ENCODE peak calls at places on chromosomes 4 and X, in six cellular contexts. Y is ELR; C is AG09309; V is heart left ventricle; I is Ammon's horn; N is stimulated activated CD8-positive, alpha-beta memory T cell treated with anti-CD3 and anti-CD28 coated beads, Interleukin-4, amount 100 ng/mL, for 48 hours. L is an unnamed sample.

GRCh38 chr4:104044369-104044768 is 324.6 kb upstream of the TACR3 start:
- DNase-seq in Y (no peak), C (no peak), V (no peak), I (no peak), N (no peak), L (no peak)

GRCh38 chr4:110198472-110199419 is at the start of gene ELOVL6:
- DNase-seq in Y (peak), C (peak), V (peak), I (peak), N (peak), L (peak)

GRCh38 chr4:156512622-156513021 is 459.0 kb downstream of the PDGFC start:
- DNase-seq in Y (no peak), C (no peak), V (no peak), I (no peak), N (no peak), L (no peak)

GRCh38 chr4:85818700-85819099 is 343.8 kb downstream of the ARHGAP24 start:
- DNase-seq in Y (no peak), C (no peak), V (no peak), I (no peak), N (no peak), L (no peak)

GRCh38 chr4:181569553-181569952 is 673.6 kb upstream of the TENM3 start:
- DNase-seq in Y (peak), C (peak), V (no peak), I (peak), N (no peak), L (peak)

GRCh38 chr4:57425610-57426009 is 315.4 kb upstream of the IGFBP7 start:
- DNase-seq in Y (peak), C (no peak), V (no peak), I (no peak), N (no peak), L (no peak)

GRCh38 chrX:49249616-49250015 is 14.3 kb downstream of the CCDC22 start:
- DNase-seq in Y (no peak), C (no peak), V (no peak), I (no peak), N (no peak), L (no peak)

GRCh38 chrX:54413753-54414152 is 26.5 kb upstream of the TSR2 start:
- DNase-seq in Y (no peak), C (no peak), V (no peak), I (no peak), N (no peak), L (no peak)

GRCh38 chrX:46666831-46667230 is 92.1 kb downstream of the SLC9A7 start:
- DNase-seq in Y (peak), C (no peak), V (no peak), I (no peak), N (no peak), L (no peak)

GRCh38 chr4:38857354-38858096 is 908 bp upstream of the TLR6 start:
- DNase-seq in Y (peak), C (peak), V (peak), I (peak), N (peak), L (peak)

GRCh38 chrX:54479471-54480122 is 16.4 kb downstream of the FGD1 start:
- DNase-seq in Y (no peak), C (no peak), V (no peak), I (no peak), N (no peak), L (no peak)

GRCh38 chrX:107780525-107780924 is 3.0 kb downstream of the NCBP2L start:
- DNase-seq in Y (no peak), C (no peak), V (no peak), I (no peak), N (no peak), L (no peak)

GRCh38 chr4:186642998-186643397 is 80.7 kb downstream of the FAT1 start:
- DNase-seq in Y (no peak), C (no peak), V (peak), I (no peak), N (no peak), L (no peak)

GRCh38 chr4:28310926-28311325 is 1450.3 kb downstream of the STIM2 start:
- DNase-seq in Y (peak), C (no peak), V (no peak), I (no peak), N (no peak), L (no peak)

GRCh38 chr4:122212880-122213279 is 60.7 kb downstream of the BLTP1 start:
- DNase-seq in Y (no peak), C (no peak), V (no peak), I (no peak), N (no peak), L (no peak)

GRCh38 chr4:142379277-142380051 is 466.6 kb downstream of the INPP4B start:
- DNase-seq in Y (peak), C (peak), V (no peak), I (no peak), N (no peak), L (no peak)

GRCh38 chr4:8179771-8180170 is 19.3 kb upstream of the SH3TC1 start:
- DNase-seq in Y (no peak), C (no peak), V (no peak), I (no peak), N (no peak), L (no peak)

GRCh38 chr4:122576261-122577188 is 44.3 kb downstream of the IL21 start:
- DNase-seq in Y (peak), C (peak), V (no peak), I (peak), N (no peak), L (peak)

GRCh38 chr4:168651374-168651773 is 154.5 kb downstream of the PALLD start:
- DNase-seq in Y (no peak), C (no peak), V (no peak), I (no peak), N (no peak), L (no peak)

GRCh38 chrX:18582910-18583493 is 88.9 kb downstream of the RS1 start:
- DNase-seq in Y (no peak), C (no peak), V (no peak), I (no peak), N (no peak), L (no peak)

GRCh38 chr4:72997409-72997808 is 72.1 kb downstream of the COX18 start:
- DNase-seq in Y (peak), C (no peak), V (no peak), I (no peak), N (no peak), L (no peak)

GRCh38 chr4:77344001-77344400 is 187.0 kb downstream of the CCNG2 start:
- DNase-seq in Y (no peak), C (no peak), V (no peak), I (no peak), N (no peak), L (no peak)

GRCh38 chr4:105272002-105272401 is 125.3 kb downstream of the TET2 start:
- DNase-seq in Y (no peak), C (no peak), V (no peak), I (no peak), N (no peak), L (no peak)

GRCh38 chr4:54229631-54230478 is 762 bp downstream of the PDGFRA start:
- DNase-seq in Y (peak), C (no peak), V (no peak), I (no peak), N (peak), L (no peak)

L was measured in midbrain.